ENCODE peak calls at places on chromosomes 12 and 14, in five cellular contexts. One of them, this sample, is unnamed.

GRCh38 chr14:69481815-69482568 is 2.5 kb upstream of the PLEKHD1 start:
- DNase-seq in lower lobe of right lung: no peak
- DNase-seq in NT2/D1: no peak
- DNase-seq in CD8-positive, alpha-beta memory T cell: no peak
- DNase-seq in heart right ventricle: no peak
- DNase-seq in this sample: no peak

GRCh38 chr14:49249022-49249421 is 337.2 kb downstream of the RPS29 start:
- DNase-seq in heart right ventricle: no peak
- DNase-seq in CD8-positive, alpha-beta memory T cell: no peak
- DNase-seq in NT2/D1: no peak
- DNase-seq in lower lobe of right lung: no peak
- DNase-seq in this sample: no peak

GRCh38 chr12:7747196-7747595 is at the start of gene CLEC4C:
- DNase-seq in heart right ventricle: no peak
- DNase-seq in lower lobe of right lung: no peak
- DNase-seq in CD8-positive, alpha-beta memory T cell: no peak
- DNase-seq in NT2/D1: no peak
- DNase-seq in this sample: no peak

GRCh38 chr12:51721281-51721940 is 127.1 kb downstream of the FIGNL2 start:
- DNase-seq in heart right ventricle: peak; percentile 7
- DNase-seq in CD8-positive, alpha-beta memory T cell: peak; percentile 52
- DNase-seq in NT2/D1: no peak
- DNase-seq in lower lobe of right lung: peak; percentile 50
- DNase-seq in this sample: peak; percentile 22

GRCh38 chr12:113727651-113728061 is 238.5 kb downstream of the RBM19 start:
- DNase-seq in CD8-positive, alpha-beta memory T cell: no peak
- DNase-seq in heart right ventricle: no peak
- DNase-seq in lower lobe of right lung: no peak
- DNase-seq in NT2/D1: no peak
- DNase-seq in this sample: no peak

GRCh38 chr12:105331805-105332251 is 1.3 kb downstream of the C12orf75 start:
- DNase-seq in CD8-positive, alpha-beta memory T cell: peak; percentile 58
- DNase-seq in heart right ventricle: no peak
- DNase-seq in lower lobe of right lung: no peak
- DNase-seq in NT2/D1: peak; percentile 28
- DNase-seq in this sample: no peak

GRCh38 chr12:22518067-22518719 is 26.1 kb downstream of the C2CD5 start:
- DNase-seq in lower lobe of right lung: no peak
- DNase-seq in NT2/D1: no peak
- DNase-seq in CD8-positive, alpha-beta memory T cell: no peak
- DNase-seq in heart right ventricle: peak; percentile 47
- DNase-seq in this sample: no peak

GRCh38 chr12:54040148-54040494 is 7.3 kb downstream of the HOXC5 start:
- DNase-seq in NT2/D1: no peak
- DNase-seq in lower lobe of right lung: no peak
- DNase-seq in heart right ventricle: no peak
- DNase-seq in CD8-positive, alpha-beta memory T cell: no peak
- DNase-seq in this sample: no peak

GRCh38 chr12:57135939-57136338 is 7.7 kb downstream of the LRP1 start:
- DNase-seq in heart right ventricle: peak; percentile 80
- DNase-seq in CD8-positive, alpha-beta memory T cell: no peak
- DNase-seq in lower lobe of right lung: no peak
- DNase-seq in NT2/D1: no peak
- DNase-seq in this sample: no peak
- H3K4me3 ChIP-seq in heart right ventricle: peak overlapping the region; percentile 5
- H3K4me3 ChIP-seq in CD8-positive, alpha-beta memory T cell: no peak overlapping the region
- H3K4me3 ChIP-seq in lower lobe of right lung: no peak overlapping the region
- H3K4me3 ChIP-seq in NT2/D1: no peak overlapping the region
- H3K4me3 ChIP-seq in this sample: no peak overlapping the region

DNA sequence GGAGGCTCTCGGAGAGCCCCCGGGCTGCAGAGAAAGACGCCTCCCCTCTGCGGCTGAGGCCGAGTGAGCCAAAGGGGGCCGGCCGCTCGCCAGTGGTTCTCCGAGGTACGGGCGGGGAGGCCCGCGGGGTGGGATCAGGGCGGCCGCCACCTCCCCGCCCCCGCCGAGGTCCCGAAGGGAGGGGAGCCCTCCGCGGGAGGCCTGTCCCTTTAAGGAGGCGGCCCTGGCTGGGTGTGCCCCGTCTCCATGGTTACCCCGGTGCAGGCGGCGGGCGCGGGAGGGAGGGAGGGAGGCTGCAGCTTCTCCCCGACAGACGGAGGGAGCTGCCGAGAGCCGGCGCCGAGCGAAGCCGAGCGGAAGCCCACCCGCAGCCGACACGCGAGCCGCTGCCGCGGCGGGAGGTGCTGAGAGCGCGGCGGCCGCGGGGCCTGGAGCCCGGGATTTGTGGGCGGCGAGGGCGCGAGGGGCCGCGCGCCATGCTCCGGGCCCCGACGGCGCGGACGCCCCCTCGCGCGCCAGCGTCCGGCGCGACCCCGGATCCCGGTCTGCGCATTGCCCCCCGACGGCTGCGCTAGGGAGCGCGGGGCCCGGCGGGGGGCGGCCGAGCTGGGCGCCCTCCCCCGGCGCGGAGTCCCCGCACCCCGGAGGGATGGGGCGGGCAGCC is at the start of gene KCNH3:
- DNase-seq in heart right ventricle: peak; percentile 80
- DNase-seq in CD8-positive, alpha-beta memory T cell: peak; percentile 97
- DNase-seq in lower lobe of right lung: peak; percentile 89
- DNase-seq in NT2/D1: peak; percentile 49
- DNase-seq in this sample: no peak
- H3K27me3 ChIP-seq in heart right ventricle: peaks cover 18% of the 10 kb centered on the region
- H3K27me3 ChIP-seq in CD8-positive, alpha-beta memory T cell: no peaks in the 10 kb centered on the region
- H3K27me3 ChIP-seq in lower lobe of right lung: peaks cover 56% of the 10 kb centered on the region
- H3K27me3 ChIP-seq in NT2/D1: peaks cover 61% of the 10 kb centered on the region
- H3K27me3 ChIP-seq in this sample: peaks cover 70% of the 10 kb centered on the region

DNA sequence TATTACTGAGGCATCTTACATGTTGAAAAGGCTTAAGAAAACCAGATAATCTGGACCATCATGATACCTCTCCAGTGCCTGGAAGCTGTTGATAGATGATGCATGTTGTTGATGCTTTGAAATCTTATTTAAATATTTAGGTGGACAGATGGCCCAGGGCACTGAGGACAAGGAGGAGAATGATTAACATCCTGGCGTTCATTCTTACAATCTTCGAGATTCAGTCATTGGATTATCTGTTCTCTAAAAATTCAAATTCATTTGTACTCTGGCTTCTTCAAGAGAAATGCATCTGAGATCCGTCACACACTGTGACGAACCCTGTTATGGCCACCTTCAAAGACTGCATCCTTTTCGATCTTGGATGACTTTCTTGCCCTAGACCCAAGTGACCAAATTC is 121.3 kb upstream of the IGF1 start:
- DNase-seq in NT2/D1: no peak
- DNase-seq in CD8-positive, alpha-beta memory T cell: no peak
- DNase-seq in heart right ventricle: no peak
- DNase-seq in lower lobe of right lung: no peak
- DNase-seq in this sample: no peak
- H3K4me3 ChIP-seq in NT2/D1: no peak overlapping the region
- H3K4me3 ChIP-seq in CD8-positive, alpha-beta memory T cell: no peak overlapping the region
- H3K4me3 ChIP-seq in heart right ventricle: no peak overlapping the region
- H3K4me3 ChIP-seq in lower lobe of right lung: no peak overlapping the region
- H3K4me3 ChIP-seq in this sample: no peak overlapping the region

GRCh38 chr12:4118017-4118510 is 155.5 kb upstream of the CCND2 start:
- DNase-seq in NT2/D1: no peak
- DNase-seq in lower lobe of right lung: peak; percentile 62
- DNase-seq in CD8-positive, alpha-beta memory T cell: no peak
- DNase-seq in heart right ventricle: peak; percentile 51
- DNase-seq in this sample: no peak
- H3K27me3 ChIP-seq in NT2/D1: no peaks in the 10 kb centered on the region
- H3K27me3 ChIP-seq in lower lobe of right lung: peaks cover 18% of the 10 kb centered on the region
- H3K27me3 ChIP-seq in CD8-positive, alpha-beta memory T cell: no peaks in the 10 kb centered on the region
- H3K27me3 ChIP-seq in heart right ventricle: no peaks in the 10 kb centered on the region
- H3K27me3 ChIP-seq in this sample: no peaks in the 10 kb centered on the region

DNA sequence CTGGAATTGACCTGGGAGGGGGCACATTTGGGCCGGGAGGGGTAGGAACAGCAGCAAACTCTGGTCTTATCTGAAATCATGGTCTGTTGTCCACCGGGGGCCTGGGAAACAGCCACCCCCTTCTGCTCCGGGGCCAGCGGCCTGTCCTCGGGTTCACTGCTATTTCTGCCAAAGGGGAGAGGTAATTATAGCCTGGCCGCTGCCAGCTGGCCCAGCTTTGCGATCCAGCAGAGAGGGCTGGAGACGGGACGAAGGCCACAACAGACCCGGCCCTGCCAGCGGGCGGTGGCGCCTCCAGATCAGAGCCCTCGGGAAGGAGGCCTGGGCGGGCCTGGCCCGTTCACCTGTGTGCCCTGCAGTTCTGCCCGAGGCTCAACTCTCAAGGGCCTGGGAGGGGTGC is at the start of gene C14orf180:
- DNase-seq in CD8-positive, alpha-beta memory T cell: no peak
- DNase-seq in heart right ventricle: peak; percentile 59
- DNase-seq in lower lobe of right lung: no peak
- DNase-seq in NT2/D1: no peak
- DNase-seq in this sample: no peak
- H3K4me3 ChIP-seq in CD8-positive, alpha-beta memory T cell: no peak within 1 kb of the TSS
- H3K4me3 ChIP-seq in heart right ventricle: peak within 1 kb of the TSS; percentile 51
- H3K4me3 ChIP-seq in lower lobe of right lung: no peak within 1 kb of the TSS
- H3K4me3 ChIP-seq in NT2/D1: no peak within 1 kb of the TSS
- H3K4me3 ChIP-seq in this sample: no peak within 1 kb of the TSS

GRCh38 chr14:22432348-22432976 is 156.6 kb downstream of the DAD1 start:
- DNase-seq in heart right ventricle: peak; percentile 66
- DNase-seq in CD8-positive, alpha-beta memory T cell: no peak
- DNase-seq in NT2/D1: no peak
- DNase-seq in lower lobe of right lung: no peak
- DNase-seq in this sample: no peak

GRCh38 chr14:22434030-22434429 is 155.0 kb downstream of the DAD1 start:
- DNase-seq in lower lobe of right lung: no peak
- DNase-seq in heart right ventricle: no peak
- DNase-seq in CD8-positive, alpha-beta memory T cell: no peak
- DNase-seq in NT2/D1: no peak
- DNase-seq in this sample: no peak

GRCh38 chr14:22434901-22435565 is 154.0 kb downstream of the DAD1 start:
- DNase-seq in heart right ventricle: no peak
- DNase-seq in lower lobe of right lung: no peak
- DNase-seq in NT2/D1: no peak
- DNase-seq in CD8-positive, alpha-beta memory T cell: no peak
- DNase-seq in this sample: no peak

GRCh38 chr14:22429546-22429945 is 159.5 kb downstream of the DAD1 start:
- DNase-seq in heart right ventricle: no peak
- DNase-seq in NT2/D1: no peak
- DNase-seq in CD8-positive, alpha-beta memory T cell: no peak
- DNase-seq in lower lobe of right lung: no peak
- DNase-seq in this sample: no peak

GRCh38 chr14:22433059-22433458 is 156.0 kb downstream of the DAD1 start:
- DNase-seq in lower lobe of right lung: no peak
- DNase-seq in NT2/D1: no peak
- DNase-seq in heart right ventricle: no peak
- DNase-seq in CD8-positive, alpha-beta memory T cell: no peak
- DNase-seq in this sample: no peak
- H3K27me3 ChIP-seq in lower lobe of right lung: no peaks in the 10 kb centered on the region
- H3K27me3 ChIP-seq in NT2/D1: no peaks in the 10 kb centered on the region
- H3K27me3 ChIP-seq in heart right ventricle: no peaks in the 10 kb centered on the region
- H3K27me3 ChIP-seq in CD8-positive, alpha-beta memory T cell: no peaks in the 10 kb centered on the region
- H3K27me3 ChIP-seq in this sample: no peaks in the 10 kb centered on the region

GRCh38 chr12:10102322-10102721 is 3.5 kb upstream of the CLEC1A start:
- DNase-seq in CD8-positive, alpha-beta memory T cell: no peak
- DNase-seq in NT2/D1: no peak
- DNase-seq in heart right ventricle: no peak
- DNase-seq in lower lobe of right lung: no peak
- DNase-seq in this sample: no peak
- H3K4me3 ChIP-seq in CD8-positive, alpha-beta memory T cell: no peak overlapping the region
- H3K4me3 ChIP-seq in NT2/D1: no peak overlapping the region
- H3K4me3 ChIP-seq in heart right ventricle: no peak overlapping the region
- H3K4me3 ChIP-seq in lower lobe of right lung: no peak overlapping the region
- H3K4me3 ChIP-seq in this sample: no peak overlapping the region